ENCODE peak calls at places on chromosomes 16 and 17, in nine cellular contexts. One of them, this sample, is unnamed.
A peak's percentile ranks its signal among the peaks of the same experiment; 100 is the strongest.

GRCh38 chr17:82849076-82849945 is 9.5 kb upstream of the ZNF750 start:
- DNase-seq in esophagus muscularis mucosa: no peak
- DNase-seq in left ventricle myocardium inferior: no peak
- DNase-seq in adrenal gland: no peak
- DNase-seq in pancreas: peak; percentile 28
- DNase-seq in tibial artery: no peak
- DNase-seq in upper lobe of right lung: no peak
- DNase-seq in A549: no peak
- DNase-seq in tibial nerve: no peak
- DNase-seq in this sample: no peak

GRCh38 chr17:67200727-67201301 is 44.2 kb downstream of the HELZ start:
- DNase-seq in A549: peak; percentile 58
- DNase-seq in left ventricle myocardium inferior: no peak
- DNase-seq in esophagus muscularis mucosa: no peak
- DNase-seq in adrenal gland: no peak
- DNase-seq in upper lobe of right lung: no peak
- DNase-seq in tibial nerve: no peak
- DNase-seq in tibial artery: no peak
- DNase-seq in pancreas: no peak
- DNase-seq in this sample: no peak

GRCh38 chr16:66695935-66696668 is 441 bp downstream of the CMTM4 start:
- DNase-seq in left ventricle myocardium inferior: no peak
- DNase-seq in esophagus muscularis mucosa: no peak
- DNase-seq in tibial nerve: no peak
- DNase-seq in upper lobe of right lung: peak; percentile 86
- DNase-seq in A549: peak; percentile 36
- DNase-seq in adrenal gland: peak; percentile 37
- DNase-seq in tibial artery: peak; percentile 69
- DNase-seq in pancreas: peak; percentile 83
- DNase-seq in this sample: no peak

GRCh38 chr17:29154516-29155234 is 25.5 kb downstream of the MYO18A start:
- DNase-seq in pancreas: no peak
- DNase-seq in adrenal gland: no peak
- DNase-seq in left ventricle myocardium inferior: peak; percentile 56
- DNase-seq in upper lobe of right lung: no peak
- DNase-seq in A549: no peak
- DNase-seq in tibial artery: no peak
- DNase-seq in esophagus muscularis mucosa: no peak
- DNase-seq in tibial nerve: no peak
- DNase-seq in this sample: no peak

GRCh38 chr17:15655162-15655561 is 28.9 kb downstream of the TRIM16 start:
- DNase-seq in A549: no peak
- DNase-seq in tibial artery: no peak
- DNase-seq in tibial nerve: no peak
- DNase-seq in adrenal gland: no peak
- DNase-seq in upper lobe of right lung: no peak
- DNase-seq in left ventricle myocardium inferior: no peak
- DNase-seq in pancreas: no peak
- DNase-seq in esophagus muscularis mucosa: no peak
- DNase-seq in this sample: no peak

GRCh38 chr17:45783593-45784292 is 377 bp upstream of the CRHR1 start:
- DNase-seq in tibial artery: no peak
- DNase-seq in tibial nerve: no peak
- DNase-seq in A549: peak; percentile 45
- DNase-seq in esophagus muscularis mucosa: no peak
- DNase-seq in upper lobe of right lung: no peak
- DNase-seq in adrenal gland: no peak
- DNase-seq in left ventricle myocardium inferior: peak; percentile 20
- DNase-seq in pancreas: no peak
- DNase-seq in this sample: no peak

GRCh38 chr17:65559802-65560627 is 1.4 kb downstream of the AXIN2 start:
- DNase-seq in A549: peak; percentile 67
- DNase-seq in upper lobe of right lung: peak; percentile 78
- DNase-seq in tibial nerve: no peak
- DNase-seq in adrenal gland: peak; percentile 61
- DNase-seq in left ventricle myocardium inferior: peak; percentile 41
- DNase-seq in tibial artery: no peak
- DNase-seq in pancreas: peak; percentile 75
- DNase-seq in esophagus muscularis mucosa: no peak
- DNase-seq in this sample: no peak

GRCh38 chr16:4698321-4699029 is 5.1 kb downstream of the NUDT16L1 start:
- DNase-seq in upper lobe of right lung: no peak
- DNase-seq in A549: no peak
- DNase-seq in left ventricle myocardium inferior: no peak
- DNase-seq in adrenal gland: peak; percentile 25
- DNase-seq in tibial artery: peak; percentile 65
- DNase-seq in esophagus muscularis mucosa: no peak
- DNase-seq in pancreas: no peak
- DNase-seq in tibial nerve: no peak
- DNase-seq in this sample: no peak

GRCh38 chr17:32960815-32961214 is 30.8 kb upstream of the SPACA3 start:
- DNase-seq in upper lobe of right lung: no peak
- DNase-seq in adrenal gland: no peak
- DNase-seq in tibial artery: no peak
- DNase-seq in A549: no peak
- DNase-seq in pancreas: no peak
- DNase-seq in tibial nerve: no peak
- DNase-seq in esophagus muscularis mucosa: no peak
- DNase-seq in left ventricle myocardium inferior: no peak
- DNase-seq in this sample: no peak

GRCh38 chr16:15993946-15994665 is 44.7 kb downstream of the ABCC1 start:
- DNase-seq in pancreas: no peak
- DNase-seq in tibial artery: no peak
- DNase-seq in tibial nerve: no peak
- DNase-seq in left ventricle myocardium inferior: no peak
- DNase-seq in upper lobe of right lung: no peak
- DNase-seq in esophagus muscularis mucosa: no peak
- DNase-seq in adrenal gland: no peak
- DNase-seq in A549: no peak
- DNase-seq in this sample: peak; percentile 33

GRCh38 chr16:3158498-3159314 is 23.9 kb downstream of the ZNF213 start:
- DNase-seq in adrenal gland: peak; percentile 88
- DNase-seq in A549: peak; percentile 95
- DNase-seq in tibial nerve: peak; percentile 80
- DNase-seq in pancreas: peak; percentile 89
- DNase-seq in left ventricle myocardium inferior: peak; percentile 83
- DNase-seq in esophagus muscularis mucosa: peak; percentile 97
- DNase-seq in upper lobe of right lung: peak; percentile 95
- DNase-seq in tibial artery: peak; percentile 94
- DNase-seq in this sample: peak; percentile 63

GRCh38 chr17:66272699-66273390 is 29.6 kb upstream of the PRKCA start:
- DNase-seq in tibial artery: no peak
- DNase-seq in esophagus muscularis mucosa: no peak
- DNase-seq in tibial nerve: no peak
- DNase-seq in left ventricle myocardium inferior: no peak
- DNase-seq in upper lobe of right lung: no peak
- DNase-seq in pancreas: no peak
- DNase-seq in adrenal gland: no peak
- DNase-seq in A549: peak; percentile 77
- DNase-seq in this sample: peak; percentile 12

GRCh38 chr17:65745241-65745640 is 183.8 kb upstream of the AXIN2 start:
- DNase-seq in pancreas: no peak
- DNase-seq in A549: no peak
- DNase-seq in left ventricle myocardium inferior: no peak
- DNase-seq in tibial nerve: no peak
- DNase-seq in esophagus muscularis mucosa: no peak
- DNase-seq in tibial artery: no peak
- DNase-seq in adrenal gland: no peak
- DNase-seq in upper lobe of right lung: no peak
- DNase-seq in this sample: no peak

GRCh38 chr17:44219126-44219635 is 294 bp downstream of the UBTF start:
- DNase-seq in left ventricle myocardium inferior: peak; percentile 72
- DNase-seq in tibial nerve: no peak
- DNase-seq in upper lobe of right lung: peak; percentile 88
- DNase-seq in pancreas: peak; percentile 81
- DNase-seq in tibial artery: peak; percentile 78
- DNase-seq in esophagus muscularis mucosa: no peak
- DNase-seq in A549: peak; percentile 74
- DNase-seq in adrenal gland: peak; percentile 75
- DNase-seq in this sample: no peak

GRCh38 chr16:78211951-78212350 is 112.5 kb downstream of the WWOX start:
- DNase-seq in upper lobe of right lung: peak; percentile 70
- DNase-seq in adrenal gland: no peak
- DNase-seq in esophagus muscularis mucosa: peak; percentile 85
- DNase-seq in tibial nerve: no peak
- DNase-seq in pancreas: no peak
- DNase-seq in tibial artery: no peak
- DNase-seq in left ventricle myocardium inferior: no peak
- DNase-seq in A549: no peak
- DNase-seq in this sample: no peak

GRCh38 chr17:63826468-63827001 is 696 bp upstream of the PSMC5 start:
- DNase-seq in tibial artery: no peak
- DNase-seq in pancreas: no peak
- DNase-seq in esophagus muscularis mucosa: no peak
- DNase-seq in adrenal gland: peak; percentile 26
- DNase-seq in tibial nerve: no peak
- DNase-seq in A549: no peak
- DNase-seq in upper lobe of right lung: no peak
- DNase-seq in left ventricle myocardium inferior: peak; percentile 27
- DNase-seq in this sample: no peak

GRCh38 chr17:55437165-55437605 is 15.6 kb upstream of the MMD start:
- DNase-seq in tibial artery: no peak
- DNase-seq in left ventricle myocardium inferior: no peak
- DNase-seq in tibial nerve: no peak
- DNase-seq in upper lobe of right lung: no peak
- DNase-seq in adrenal gland: no peak
- DNase-seq in A549: no peak
- DNase-seq in esophagus muscularis mucosa: no peak
- DNase-seq in pancreas: no peak
- DNase-seq in this sample: no peak

GRCh38 chr17:42577140-42577531 is 393 bp downstream of the PSMC3IP start:
- DNase-seq in pancreas: no peak
- DNase-seq in tibial nerve: no peak
- DNase-seq in tibial artery: no peak
- DNase-seq in upper lobe of right lung: no peak
- DNase-seq in esophagus muscularis mucosa: no peak
- DNase-seq in A549: peak; percentile 60
- DNase-seq in left ventricle myocardium inferior: no peak
- DNase-seq in adrenal gland: no peak
- DNase-seq in this sample: no peak

GRCh38 chr16:88376835-88377726 is 5.7 kb upstream of the ZNF469 start:
- DNase-seq in esophagus muscularis mucosa: no peak
- DNase-seq in adrenal gland: no peak
- DNase-seq in pancreas: peak; percentile 51
- DNase-seq in upper lobe of right lung: peak; percentile 57
- DNase-seq in tibial nerve: no peak
- DNase-seq in A549: no peak
- DNase-seq in left ventricle myocardium inferior: peak; percentile 10
- DNase-seq in tibial artery: peak; percentile 67
- DNase-seq in this sample: no peak

DNA sequence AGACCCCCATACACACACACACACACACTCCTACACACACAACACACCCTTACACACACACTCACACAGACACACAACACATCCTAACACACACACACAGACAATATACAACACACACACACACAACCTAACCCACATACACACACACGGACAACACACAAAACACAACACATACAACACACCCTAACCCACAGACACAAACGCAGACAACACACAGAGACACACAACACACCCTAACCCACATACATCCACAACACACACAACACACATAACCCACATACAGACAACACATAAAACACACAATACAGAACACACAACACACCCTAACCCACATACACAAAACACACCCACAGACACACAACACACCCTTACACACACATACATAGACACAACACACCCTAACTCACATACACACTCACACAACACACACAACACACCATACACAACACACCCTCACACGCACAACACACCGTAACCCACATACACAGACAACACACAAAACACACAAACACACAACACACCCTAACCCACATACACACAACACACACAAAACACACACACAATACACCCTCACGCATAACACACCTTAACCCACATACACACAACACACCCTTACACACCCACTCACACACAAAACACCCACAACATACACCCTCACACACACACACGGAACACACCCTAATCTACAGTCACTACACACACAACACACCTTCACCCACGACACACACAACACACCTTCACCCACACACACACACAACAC is 4.4 kb downstream of the ASGR1 start:
- DNase-seq in adrenal gland: no peak
- DNase-seq in upper lobe of right lung: no peak
- DNase-seq in A549: no peak
- DNase-seq in pancreas: peak; percentile 6
- DNase-seq in tibial artery: no peak
- DNase-seq in esophagus muscularis mucosa: no peak
- DNase-seq in left ventricle myocardium inferior: no peak
- DNase-seq in tibial nerve: no peak
- DNase-seq in this sample: no peak
- H3K4me3 ChIP-seq in adrenal gland: no peak overlapping the region
- H3K4me3 ChIP-seq in upper lobe of right lung: no peak overlapping the region
- H3K4me3 ChIP-seq in A549: no peak overlapping the region
- H3K4me3 ChIP-seq in pancreas: no peak overlapping the region
- H3K4me3 ChIP-seq in tibial artery: no peak overlapping the region
- H3K4me3 ChIP-seq in esophagus muscularis mucosa: peak overlapping the region; percentile 27
- H3K4me3 ChIP-seq in left ventricle myocardium inferior: peak overlapping the region; percentile 48
- H3K4me3 ChIP-seq in tibial nerve: no peak overlapping the region
- H3K4me3 ChIP-seq in this sample: no peak overlapping the region

GRCh38 chr17:18951941-18952842 is at the start of gene SLC5A10:
- DNase-seq in left ventricle myocardium inferior: no peak
- DNase-seq in tibial nerve: no peak
- DNase-seq in tibial artery: no peak
- DNase-seq in pancreas: no peak
- DNase-seq in adrenal gland: no peak
- DNase-seq in esophagus muscularis mucosa: no peak
- DNase-seq in A549: peak; percentile 68
- DNase-seq in upper lobe of right lung: peak; percentile 46
- DNase-seq in this sample: no peak
- TF ChIP-seq CTCF in left ventricle myocardium inferior: peak; percentile 21
- TF ChIP-seq CTCF in tibial nerve: no peak
- TF ChIP-seq CTCF in tibial artery: no peak
- TF ChIP-seq CTCF in pancreas: no peak
- TF ChIP-seq CTCF in adrenal gland: no peak
- TF ChIP-seq CTCF in esophagus muscularis mucosa: no peak
- TF ChIP-seq CTCF in A549: no peak
- TF ChIP-seq CTCF in upper lobe of right lung: no peak
- TF ChIP-seq CTCF in this sample: no peak

DNA sequence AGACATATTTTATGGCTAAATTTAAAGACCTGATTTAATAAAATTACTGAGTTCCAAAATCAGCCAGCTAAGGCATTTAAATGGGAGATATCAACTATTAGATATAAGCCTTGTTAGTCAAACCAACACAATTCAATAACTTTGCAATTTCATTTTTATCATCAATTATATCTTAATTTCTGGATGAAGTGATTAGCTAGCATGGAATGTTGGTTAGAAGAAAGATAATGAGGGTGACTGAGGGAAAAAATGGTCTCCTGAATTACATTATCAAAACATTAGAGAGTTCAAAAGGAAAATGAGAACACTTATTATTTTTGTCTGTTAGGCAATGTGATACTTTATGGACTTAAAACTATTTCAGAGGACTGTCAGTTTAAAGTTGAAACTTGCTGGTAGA is 525.7 kb downstream of the CDH11 start:
- DNase-seq in upper lobe of right lung: no peak
- DNase-seq in pancreas: no peak
- DNase-seq in tibial artery: no peak
- DNase-seq in tibial nerve: no peak
- DNase-seq in esophagus muscularis mucosa: no peak
- DNase-seq in left ventricle myocardium inferior: no peak
- DNase-seq in A549: no peak
- DNase-seq in adrenal gland: no peak
- DNase-seq in this sample: no peak
- H3K9me3 ChIP-seq in upper lobe of right lung: no peaks in the 10 kb centered on the region
- H3K9me3 ChIP-seq in pancreas: no peaks in the 10 kb centered on the region
- H3K9me3 ChIP-seq in tibial artery: no peaks in the 10 kb centered on the region
- H3K9me3 ChIP-seq in tibial nerve: no peaks in the 10 kb centered on the region
- H3K9me3 ChIP-seq in esophagus muscularis mucosa: no peaks in the 10 kb centered on the region
- H3K9me3 ChIP-seq in left ventricle myocardium inferior: no peaks in the 10 kb centered on the region
- H3K9me3 ChIP-seq in A549: no peaks in the 10 kb centered on the region
- H3K9me3 ChIP-seq in adrenal gland: no peaks in the 10 kb centered on the region
- H3K9me3 ChIP-seq in this sample: no peaks in the 10 kb centered on the region

GRCh38 chr17:69415431-69415830 is 934 bp downstream of the MAP2K6 start:
- DNase-seq in A549: no peak
- DNase-seq in upper lobe of right lung: no peak
- DNase-seq in tibial artery: no peak
- DNase-seq in esophagus muscularis mucosa: no peak
- DNase-seq in adrenal gland: no peak
- DNase-seq in pancreas: no peak
- DNase-seq in tibial nerve: no peak
- DNase-seq in left ventricle myocardium inferior: no peak
- DNase-seq in this sample: no peak
- H3K4me3 ChIP-seq in A549: peak overlapping the region; percentile 54
- H3K4me3 ChIP-seq in upper lobe of right lung: peak overlapping the region; percentile 69
- H3K4me3 ChIP-seq in tibial artery: peak overlapping the region; percentile 55
- H3K4me3 ChIP-seq in esophagus muscularis mucosa: peak overlapping the region; percentile 61
- H3K4me3 ChIP-seq in adrenal gland: peak overlapping the region; percentile 70
- H3K4me3 ChIP-seq in pancreas: peak overlapping the region; percentile 30
- H3K4me3 ChIP-seq in tibial nerve: peak overlapping the region; percentile 58
- H3K4me3 ChIP-seq in left ventricle myocardium inferior: peak overlapping the region; percentile 73
- H3K4me3 ChIP-seq in this sample: peak overlapping the region; percentile 69

This sample was measured in thoracic aorta.